ENCODE peak calls at places on chromosomes 11 and 22, in five cellular contexts. Z, F, P, S and U are unnamed samples.

GRCh38 chr11:128848815-128849455 is 18.2 kb downstream of the KCNJ1 start:
- DNase-seq in P (peak), F (no peak), Z (peak), S (no peak), U (peak)

GRCh38 chr11:107699371-107700348 is 12.2 kb downstream of the SLN start:
- DNase-seq in S (no peak), Z (no peak), P (no peak), F (no peak), U (no peak)

GRCh38 chr22:24576793-24577192 is 16.1 kb downstream of the LRRC75B start:
- DNase-seq in F (no peak), S (no peak), P (no peak), Z (no peak), U (no peak)

GRCh38 chr11:57399221-57399620 is 8.8 kb upstream of the PRG2 start:
- DNase-seq in P (no peak), S (no peak), F (no peak), Z (no peak), U (no peak)

GRCh38 chr11:88332851-88333250 is 4.7 kb downstream of the CTSC start:
- DNase-seq in Z (no peak), F (no peak), P (no peak), S (no peak), U (no peak)

GRCh38 chr11:13160302-13160701 is 117.3 kb upstream of the BMAL1 start:
- DNase-seq in P (no peak), S (no peak), F (no peak), Z (no peak), U (no peak)

GRCh38 chr11:58745705-58746364 is 14.1 kb upstream of the GLYAT start:
- DNase-seq in Z (no peak), S (no peak), F (no peak), P (no peak), U (no peak)

GRCh38 chr11:8712506-8712905 is 29.9 kb downstream of the RPL27A start:
- DNase-seq in F (no peak), S (no peak), P (no peak), Z (no peak), U (no peak)

GRCh38 chr22:41846268-41847002 is 13.5 kb downstream of the SREBF2 start:
- DNase-seq in S (no peak), Z (no peak), F (no peak), P (no peak), U (no peak)

GRCh38 chr11:100810146-100810545 is 123.1 kb downstream of the ARHGAP42 start:
- DNase-seq in P (no peak), F (no peak), S (no peak), Z (no peak), U (no peak)

GRCh38 chr22:38531251-38531956 is 25.3 kb upstream of the DDX17 start:
- DNase-seq in F (no peak), P (no peak), S (no peak), Z (no peak), U (no peak)

DNA sequence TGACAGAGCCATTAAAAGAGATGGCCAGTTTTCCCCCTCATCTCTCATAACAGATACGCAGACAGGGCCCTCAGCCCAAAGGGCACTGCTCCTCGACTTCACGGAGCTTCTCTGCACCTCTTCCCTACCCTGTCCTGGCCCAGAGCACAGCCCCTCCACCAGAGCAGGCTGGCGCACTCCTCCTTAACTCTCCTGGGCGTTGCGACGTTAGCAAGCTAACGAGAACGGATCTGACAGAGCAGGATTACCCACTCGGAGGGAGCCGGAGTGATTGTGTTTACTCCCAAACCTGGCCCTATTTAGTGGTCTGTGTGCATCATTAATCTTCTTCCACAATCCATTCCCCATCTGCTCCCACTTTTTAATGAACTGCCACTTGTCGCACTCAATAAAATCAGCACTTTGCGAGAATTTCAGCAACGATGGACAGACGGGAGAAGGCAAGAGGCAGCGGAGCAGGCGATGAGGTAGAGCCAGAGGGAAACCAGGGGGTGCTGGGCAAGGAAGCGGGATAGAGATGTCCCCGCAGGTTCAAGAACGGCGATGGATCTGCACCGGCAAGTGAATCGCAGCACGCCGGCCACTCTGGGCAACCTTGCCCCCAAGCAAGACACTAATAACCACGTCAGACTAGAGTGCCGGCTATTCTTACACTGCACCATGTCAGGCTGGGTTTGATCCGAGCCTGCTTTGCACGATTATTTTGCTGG is 159.4 kb downstream of the BUD13 start:
- DNase-seq in S (no peak), P (no peak), Z (no peak), F (no peak), U (no peak)
- H3K27ac ChIP-seq in S (no peak), P (no peak), Z (no peak), F (no peak), U (no peak)

GRCh38 chr11:67498544-67498972 is 6.6 kb downstream of the PITPNM1 start:
- DNase-seq in S (no peak), F (no peak), P (no peak), Z (no peak), U (no peak)
- H3K27ac ChIP-seq in S (no peak), F (no peak), P (no peak), Z (no peak), U (no peak)

GRCh38 chr22:47923011-47923427 is 1160.6 kb downstream of the TBC1D22A start:
- DNase-seq in Z (no peak), S (no peak), P (no peak), F (no peak), U (no peak)
- H3K27ac ChIP-seq in Z (no peak), S (no peak), P (no peak), F (no peak), U (no peak)

GRCh38 chr11:61350336-61350735 is 11.3 kb downstream of the CYB561A3 start:
- DNase-seq in Z (no peak), F (no peak), S (no peak), P (no peak), U (no peak)
- H3K27ac ChIP-seq in Z (no peak), F (no peak), S (no peak), P (no peak), U (no peak)

GRCh38 chr11:64688534-64688982 is 34.4 kb downstream of the NRXN2 start:
- DNase-seq in Z (peak), P (peak), F (peak), S (peak), U (peak)

GRCh38 chr11:64686466-64687175 is 36.4 kb downstream of the NRXN2 start:
- DNase-seq in F (no peak), Z (no peak), S (no peak), P (no peak), U (no peak)

GRCh38 chr11:64690235-64690634 is 32.8 kb downstream of the NRXN2 start:
- DNase-seq in F (no peak), S (no peak), P (no peak), Z (no peak), U (no peak)

GRCh38 chr11:64687204-64687603 is 35.8 kb downstream of the NRXN2 start:
- DNase-seq in Z (no peak), P (no peak), S (no peak), F (no peak), U (no peak)

DNA sequence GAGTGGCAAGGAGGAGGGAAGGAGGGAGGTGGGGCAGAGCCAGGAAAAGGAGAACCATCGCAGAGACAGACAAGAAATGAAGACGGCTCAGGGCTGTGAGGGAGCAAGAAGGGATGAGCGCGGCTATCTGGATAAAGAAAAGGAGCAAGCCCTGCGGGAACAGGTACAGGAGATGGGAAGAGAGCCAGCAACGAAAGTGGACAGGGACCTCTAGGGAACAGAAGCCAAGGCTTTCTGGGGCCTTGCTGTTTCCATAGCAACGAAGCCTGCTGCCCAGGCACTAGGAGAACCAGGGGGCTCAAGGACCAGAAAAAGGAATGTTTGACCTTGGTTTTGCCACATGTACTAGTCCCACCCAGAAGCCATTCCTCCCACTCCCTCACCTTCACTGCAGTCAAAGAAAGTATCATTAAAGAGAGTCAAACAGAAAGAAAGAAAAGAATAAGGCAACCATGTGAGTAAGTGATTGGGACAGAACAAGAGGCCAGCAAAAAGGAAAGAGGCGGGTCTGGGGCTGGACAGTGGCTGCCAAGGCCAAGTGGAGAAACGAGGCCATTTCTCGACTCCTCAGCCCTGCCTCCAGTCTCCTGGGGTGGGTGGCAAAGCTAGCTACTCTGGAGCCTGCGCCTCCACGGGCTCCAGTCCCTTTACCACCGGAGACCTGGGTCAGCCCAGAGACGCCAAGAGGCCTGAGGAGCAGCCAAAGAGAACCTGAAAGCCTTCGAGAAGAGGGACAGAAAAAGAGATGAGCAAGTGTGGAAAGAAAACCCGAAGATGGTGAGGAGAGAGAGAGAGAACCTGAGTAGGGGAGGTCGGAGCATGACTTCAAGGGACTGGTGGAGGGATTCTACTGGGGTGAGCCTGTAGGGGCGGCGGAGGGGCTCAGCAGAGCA is 35.1 kb downstream of the NRXN2 start:
- DNase-seq in Z (no peak), S (no peak), P (no peak), F (no peak), U (no peak)
- H3K27ac ChIP-seq in Z (no peak), S (no peak), P (no peak), F (no peak), U (no peak)

DNA sequence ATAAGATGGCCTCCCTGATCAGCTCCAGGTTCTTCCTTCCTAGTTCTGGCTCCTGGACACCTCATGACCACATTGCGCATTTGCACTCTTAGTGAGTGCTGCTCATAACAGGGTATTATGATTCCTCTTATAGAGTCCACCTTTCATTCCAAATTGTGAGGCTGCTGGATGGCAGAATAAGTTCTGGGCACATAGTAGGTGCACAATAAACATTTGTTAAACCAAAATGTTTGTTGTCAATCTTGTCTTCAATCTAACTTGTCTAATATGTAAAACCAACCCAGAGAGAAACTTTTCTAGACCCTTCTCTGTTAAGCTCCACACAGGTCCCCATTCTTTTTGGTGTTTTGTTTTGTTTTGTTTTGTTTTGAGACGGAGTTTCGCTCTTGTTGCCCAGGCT is 22.6 kb upstream of the ZBTB16 start:
- DNase-seq in F (no peak), P (no peak), S (no peak), Z (no peak), U (no peak)
- H3K27ac ChIP-seq in F (peak), P (no peak), S (no peak), Z (no peak), U (no peak)

DNA sequence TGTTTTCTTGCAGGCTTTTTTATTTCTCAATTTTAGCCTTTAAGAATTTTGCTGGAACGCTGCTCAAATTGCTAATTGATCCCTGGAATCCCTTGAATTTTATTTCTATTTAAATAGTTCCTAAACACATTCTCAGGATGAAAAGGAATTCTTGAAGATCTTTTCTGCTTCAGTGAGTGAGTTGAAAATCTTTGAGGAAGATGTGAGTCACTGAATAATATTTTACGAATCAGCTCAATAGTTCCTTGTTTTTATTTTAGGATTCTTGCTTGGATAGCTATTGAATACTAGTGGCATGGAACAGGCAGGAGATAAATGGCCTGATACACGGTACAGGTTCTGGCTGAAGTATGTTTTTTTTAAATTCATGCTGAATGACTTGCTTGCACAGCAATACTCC is 194.6 kb upstream of the CCDC90B start:
- DNase-seq in S (no peak), F (no peak), Z (peak), P (no peak), U (no peak)
- H3K27ac ChIP-seq in S (no peak), F (no peak), Z (no peak), P (no peak), U (no peak)

GRCh38 chr11:64845125-64845735 is 777 bp upstream of the CDC42BPG start:
- DNase-seq in Z (no peak), S (peak), F (no peak), P (no peak), U (no peak)
- H3K27ac ChIP-seq in Z (no peak), S (peak), F (peak), P (no peak), U (peak)